ENCODE peak calls at places on chromosomes 2 and 18, in four cellular contexts. G is aorta; D is CD4-positive, alpha-beta memory T cell; Z is A549. R is an unnamed sample.

GRCh38 chr2:31251018-31251417 is 17.1 kb downstream of the EHD3 start:
- DNase-seq in G (peak; percentile 33), D (no peak), Z (no peak), R (no peak)

GRCh38 chr2:241636182-241636982 is 576 bp downstream of the THAP4 start:
- DNase-seq in G (peak; percentile 84), D (peak; percentile 45), Z (peak; percentile 18), R (no peak)

GRCh38 chr2:173397539-173397938 is 42.9 kb downstream of the CDCA7 start:
- DNase-seq in G (no peak), D (no peak), Z (no peak), R (no peak)

GRCh38 chr2:24720310-24720709 is 72.9 kb downstream of the PTRHD1 start:
- DNase-seq in G (no peak), D (no peak), Z (no peak), R (no peak)

GRCh38 chr2:47043891-47044239 is 111.2 kb downstream of the STPG4 start:
- DNase-seq in G (no peak), D (no peak), Z (no peak), R (no peak)

GRCh38 chr2:109260886-109261700 is 132.1 kb downstream of the SH3RF3 start:
- DNase-seq in G (no peak), D (no peak), Z (no peak), R (no peak)

GRCh38 chr2:71759056-71759455 is 305.7 kb downstream of the DYSF start:
- DNase-seq in G (no peak), D (no peak), Z (no peak), R (no peak)

GRCh38 chr18:22322251-22322691 is 95.4 kb downstream of the CTAGE1 start:
- DNase-seq in G (no peak), D (no peak), Z (no peak), R (peak; percentile 29)

GRCh38 chr2:214203744-214204289 is 207.0 kb upstream of the VWC2L start:
- DNase-seq in G (no peak), D (no peak), Z (no peak), R (no peak)

GRCh38 chr2:108942231-108943066 is 46.6 kb downstream of the EDAR start:
- DNase-seq in G (peak; percentile 63), D (no peak), Z (no peak), R (no peak)

GRCh38 chr2:170764880-170765261 is 5.3 kb upstream of the ERICH2 start:
- DNase-seq in G (no peak), D (no peak), Z (no peak), R (no peak)

GRCh38 chr2:88452980-88453582 is 588 bp upstream of the FOXI3 start:
- DNase-seq in G (no peak), D (no peak), Z (no peak), R (no peak)

GRCh38 chr2:197184959-197185586 is 125.5 kb downstream of the ANKRD44 start:
- DNase-seq in G (peak; percentile 92), D (no peak), Z (no peak), R (peak; percentile 23)

GRCh38 chr2:184906709-184907108 is 308.4 kb downstream of the ZNF804A start:
- DNase-seq in G (no peak), D (no peak), Z (no peak), R (no peak)

GRCh38 chr2:240384711-240385450 is 50.6 kb upstream of the GPC1 start:
- DNase-seq in G (peak; percentile 57), D (no peak), Z (no peak), R (no peak)

GRCh38 chr2:178345951-178346350 is 105.0 kb downstream of the PRKRA start:
- DNase-seq in G (no peak), D (no peak), Z (no peak), R (no peak)

GRCh38 chr2:133054297-133054696 is 384.3 kb upstream of the LYPD1 start:
- DNase-seq in G (no peak), D (no peak), Z (no peak), R (no peak)

GRCh38 chr2:56613254-56613653 is 429.5 kb downstream of the CCDC85A start:
- DNase-seq in G (no peak), D (no peak), Z (no peak), R (no peak)

GRCh38 chr2:46644690-46645385 is 165.5 kb downstream of the TMEM247 start:
- DNase-seq in G (no peak), D (no peak), Z (no peak), R (no peak)

GRCh38 chr2:212228651-212229253 is 309.9 kb downstream of the ERBB4 start:
- DNase-seq in G (no peak), D (no peak), Z (no peak), R (no peak)

GRCh38 chr2:69589973-69590652 is 53.4 kb downstream of the AAK1 start:
- DNase-seq in G (no peak), D (no peak), Z (no peak), R (no peak)

GRCh38 chr2:74390601-74391000 is 10.5 kb upstream of the DCTN1 start:
- DNase-seq in G (no peak), D (no peak), Z (no peak), R (no peak)

GRCh38 chr2:30208453-30208852 is 22.9 kb upstream of the LBH start:
- DNase-seq in G (no peak), D (peak; percentile 48), Z (peak; percentile 44), R (no peak)

GRCh38 chr18:45677408-45677807 is 46.6 kb upstream of the SLC14A1 start:
- DNase-seq in G (no peak), D (no peak), Z (no peak), R (no peak)

GRCh38 chr2:156189143-156189542 is 143.4 kb downstream of the NR4A2 start:
- DNase-seq in G (no peak), D (no peak), Z (no peak), R (no peak)

GRCh38 chr2:55985406-55985805 is 61.8 kb upstream of the EFEMP1 start:
- DNase-seq in G (no peak), D (no peak), Z (no peak), R (no peak)

GRCh38 chr2:63662028-63662804 is 73.5 kb downstream of the MDH1 start:
- DNase-seq in G (no peak), D (no peak), Z (no peak), R (no peak)

GRCh38 chr2:35783723-35784122 is 571.9 kb upstream of the CRIM1 start:
- DNase-seq in G (no peak), D (no peak), Z (no peak), R (no peak)

DNA sequence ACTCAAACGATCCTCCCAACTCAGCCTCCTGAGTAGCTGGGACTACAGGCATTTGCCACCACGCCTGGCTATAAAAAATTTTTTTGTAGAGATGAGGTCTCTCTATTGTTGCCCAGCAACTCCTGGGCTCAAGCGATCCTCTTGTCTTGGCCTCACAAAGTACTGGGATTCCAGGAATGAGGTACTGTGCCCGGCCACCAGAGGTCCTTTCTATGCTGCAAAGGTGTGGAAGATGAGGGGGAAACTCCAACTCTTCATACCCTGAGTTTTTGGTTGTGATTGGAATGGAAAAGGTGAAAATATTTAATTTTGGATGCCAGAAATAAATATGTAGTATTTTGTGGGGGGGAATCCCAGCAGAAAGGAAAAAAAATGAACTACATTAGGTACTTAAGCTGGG is 36.0 kb downstream of the MRPL33 start:
- DNase-seq in G (peak; percentile 76), D (peak; percentile 1), Z (no peak), R (no peak)
- H3K4me1 ChIP-seq in G (peaks cover 1% of the 10 kb centered on the region), D (no peaks in the 10 kb centered on the region), Z (peaks cover 18% of the 10 kb centered on the region), R (peaks cover 13% of the 10 kb centered on the region)

GRCh38 chr2:54574860-54575247 is 118.7 kb downstream of the SPTBN1 start:
- DNase-seq in G (no peak), D (no peak), Z (no peak), R (no peak)
- H3K4me1 ChIP-seq in G (peaks cover 17% of the 10 kb centered on the region), D (peaks cover 100% of the 10 kb centered on the region), Z (peaks cover 94% of the 10 kb centered on the region), R (peaks cover 10% of the 10 kb centered on the region)

DNA sequence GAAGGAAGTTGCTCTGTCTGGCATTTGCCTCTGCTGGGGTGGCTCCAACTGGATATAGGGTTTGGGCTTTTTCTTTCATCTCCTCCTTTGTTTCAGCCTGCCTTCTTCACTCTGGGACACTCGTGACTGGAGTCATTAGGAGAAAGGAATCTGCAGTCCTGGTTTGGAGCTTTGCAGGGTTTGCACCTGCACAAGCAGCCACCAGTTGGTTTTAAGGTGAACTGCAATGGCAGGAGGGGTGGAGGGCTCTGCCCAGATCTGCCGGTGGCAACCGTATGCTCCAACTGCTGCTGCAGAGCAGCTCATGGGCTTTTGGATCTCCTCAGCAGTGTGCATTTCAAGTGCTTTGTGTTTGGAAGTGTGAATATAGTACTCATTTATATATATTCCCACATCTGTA is 131.3 kb upstream of the MGAT5 start:
- DNase-seq in G (no peak), D (no peak), Z (no peak), R (no peak)
- H3K4me1 ChIP-seq in G (peaks cover 3% of the 10 kb centered on the region), D (peaks cover 77% of the 10 kb centered on the region), Z (peaks cover 31% of the 10 kb centered on the region), R (peaks cover 73% of the 10 kb centered on the region)

GRCh38 chr2:1738163-1738562 is 6.2 kb downstream of the PXDN start:
- DNase-seq in G (peak; percentile 14), D (no peak), Z (no peak), R (no peak)
- H3K4me1 ChIP-seq in G (no peaks in the 10 kb centered on the region), D (no peaks in the 10 kb centered on the region), Z (no peaks in the 10 kb centered on the region), R (peaks cover 43% of the 10 kb centered on the region)

DNA sequence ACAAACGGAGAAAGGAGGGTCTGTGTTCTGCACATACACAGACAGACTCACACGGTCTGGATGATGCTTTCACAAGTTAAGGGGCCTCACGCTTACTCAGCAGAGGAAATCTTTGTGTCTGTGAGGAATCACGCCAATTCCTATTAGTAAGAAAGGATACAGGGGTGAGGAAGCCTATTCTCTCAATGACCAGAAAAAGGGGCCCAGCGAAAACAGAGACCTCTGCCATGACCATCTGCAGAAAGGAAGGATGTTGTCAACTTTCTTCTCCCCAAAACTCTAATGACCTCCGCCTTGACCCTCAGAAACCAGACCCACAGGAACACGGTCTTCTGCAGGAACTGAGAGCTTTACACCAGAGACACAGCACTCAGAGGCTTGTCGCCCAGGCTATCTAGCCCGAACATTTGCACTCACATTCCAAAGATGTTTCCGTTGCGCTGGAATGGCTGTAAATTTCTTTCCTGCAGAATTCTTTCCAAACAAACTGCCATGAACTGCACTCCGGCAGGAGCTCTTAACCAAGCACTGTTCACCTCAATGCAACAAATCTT is 186.3 kb downstream of the TCF4 start:
- DNase-seq in G (no peak), D (no peak), Z (no peak), R (peak; percentile 32)
- H3K4me1 ChIP-seq in G (peaks cover 3% of the 10 kb centered on the region), D (no peaks in the 10 kb centered on the region), Z (peaks cover 24% of the 10 kb centered on the region), R (peaks cover 9% of the 10 kb centered on the region)

GRCh38 chr2:168152902-168153301 is 94.5 kb downstream of the STK39 start:
- DNase-seq in G (no peak), D (no peak), Z (no peak), R (no peak)
- H3K4me1 ChIP-seq in G (no peaks in the 10 kb centered on the region), D (peaks cover 6% of the 10 kb centered on the region), Z (no peaks in the 10 kb centered on the region), R (no peaks in the 10 kb centered on the region)

DNA sequence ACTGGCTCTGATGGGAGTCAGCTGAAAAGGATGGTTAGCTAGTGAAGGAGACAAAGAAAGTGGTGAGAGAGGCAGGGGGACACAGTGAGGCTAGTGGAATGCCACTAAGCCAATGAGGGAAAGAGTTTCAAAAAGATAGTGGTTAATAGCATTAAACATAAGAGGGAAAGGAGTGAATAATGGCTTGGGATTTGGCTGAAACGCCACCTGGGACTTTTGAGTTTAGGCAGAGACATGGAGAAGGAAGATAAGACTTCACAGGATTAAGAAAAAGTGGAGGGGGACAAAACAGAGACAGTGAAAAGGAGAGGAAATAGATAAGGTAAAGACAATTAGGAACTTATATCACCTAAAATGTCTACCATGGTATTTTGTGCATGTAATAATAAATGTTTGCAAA is 6.9 kb downstream of the CD28 start:
- DNase-seq in G (no peak), D (no peak), Z (no peak), R (no peak)
- H3K4me1 ChIP-seq in G (no peaks in the 10 kb centered on the region), D (peaks cover 84% of the 10 kb centered on the region), Z (no peaks in the 10 kb centered on the region), R (no peaks in the 10 kb centered on the region)